ENCODE peak calls at places on chromosomes 2 and 18, in seven cellular contexts. X, E, Z, I, W, L and V are unnamed samples.

GRCh38 chr18:44134447-44134846 is 546.2 kb upstream of the SETBP1 start:
- DNase-seq in X (no peak), W (no peak), Z (no peak), L (no peak), E (no peak), I (no peak), V (no peak)

GRCh38 chr18:50311573-50312106 is 24.1 kb upstream of the CXXC1 start:
- DNase-seq in E (no peak), Z (no peak), L (no peak), X (no peak), I (no peak), W (no peak), V (no peak)

GRCh38 chr2:236535024-236535423 is 34.6 kb upstream of the ACKR3 start:
- DNase-seq in E (no peak), L (no peak), W (no peak), Z (no peak), X (peak; percentile 33), I (no peak), V (no peak)

GRCh38 chr2:223109341-223109740 is 57.4 kb downstream of the KCNE4 start:
- DNase-seq in W (no peak), E (no peak), I (no peak), X (peak; percentile 78), Z (no peak), L (no peak), V (no peak)

GRCh38 chr2:71716697-71717624 is 263.6 kb downstream of the DYSF start:
- DNase-seq in E (no peak), X (peak; percentile 87), Z (no peak), I (no peak), W (no peak), L (no peak), V (no peak)

GRCh38 chr2:44184106-44184505 is 15.4 kb downstream of the PPM1B start:
- DNase-seq in E (no peak), I (no peak), L (no peak), W (no peak), Z (no peak), X (no peak), V (no peak)

GRCh38 chr2:96342085-96342484 is 6.5 kb downstream of the NCAPH start:
- DNase-seq in Z (no peak), L (peak; percentile 53), W (no peak), I (no peak), X (peak; percentile 73), E (peak; percentile 32), V (no peak)

GRCh38 chr18:48136051-48136543 is 205.6 kb upstream of the SMAD2 start:
- DNase-seq in L (no peak), X (no peak), W (no peak), I (no peak), Z (no peak), E (no peak), V (no peak)

GRCh38 chr18:62678847-62679535 is 36.4 kb upstream of the PHLPP1 start:
- DNase-seq in L (no peak), X (no peak), E (no peak), I (no peak), W (no peak), Z (no peak), V (no peak)

GRCh38 chr2:240780023-240780831 is 39.8 kb downstream of the KIF1A start:
- DNase-seq in I (no peak), X (no peak), L (no peak), Z (no peak), E (no peak), W (no peak), V (no peak)

GRCh38 chr2:7748717-7749415 is 831.7 kb downstream of the RNF144A start:
- DNase-seq in I (no peak), W (no peak), L (no peak), E (peak; percentile 26), X (peak; percentile 8), Z (no peak), V (no peak)

GRCh38 chr2:22628183-22628582 is 756.8 kb upstream of the KLHL29 start:
- DNase-seq in Z (no peak), W (no peak), X (no peak), L (no peak), I (no peak), E (no peak), V (no peak)

GRCh38 chr18:3775996-3776395 is 326.0 kb downstream of the TGIF1 start:
- DNase-seq in L (no peak), I (no peak), W (no peak), X (no peak), E (no peak), Z (no peak), V (no peak)

GRCh38 chr2:221715783-221716386 is 143.8 kb upstream of the EPHA4 start:
- DNase-seq in W (no peak), Z (no peak), E (no peak), L (no peak), X (no peak), I (no peak), V (no peak)

GRCh38 chr2:10768063-10768507 is 44.5 kb downstream of the PDIA6 start:
- DNase-seq in L (no peak), E (no peak), W (no peak), Z (no peak), I (no peak), X (no peak), V (no peak)

GRCh38 chr2:24253303-24253919 is 78.6 kb downstream of the FAM228A start:
- DNase-seq in Z (no peak), E (no peak), I (no peak), W (no peak), X (peak; percentile 87), L (no peak), V (no peak)

GRCh38 chr18:63233334-63233733 is 86.2 kb downstream of the BCL2 start:
- DNase-seq in E (no peak), Z (no peak), X (no peak), I (peak; percentile 34), W (peak; percentile 44), L (peak; percentile 47), V (no peak)

GRCh38 chr2:152428800-152429637 is 94.0 kb downstream of the FMNL2 start:
- DNase-seq in W (no peak), E (no peak), X (no peak), Z (no peak), L (no peak), I (no peak), V (no peak)

GRCh38 chr18:44819944-44820510 is 139.3 kb downstream of the SETBP1 start:
- DNase-seq in I (no peak), W (no peak), Z (no peak), E (no peak), X (no peak), L (no peak), V (no peak)